ENCODE peak calls at places on chromosomes 1 and 21, in six cellular contexts. B is cardiac muscle cell, R is stomach, Q is transverse colon, I is tibial artery, X is left lung. J is an unnamed sample. For H3K4me1, the result is how much of the 10 kb centered on the place peaks cover.

GRCh38 chr1:32249831-32250525 is 1.1 kb upstream of the LCK start:
- DNase-seq in B (no peak), R (peak), Q (peak), I (no peak), X (no peak), J (no peak)

GRCh38 chr1:160125761-160126160 is 10.2 kb downstream of the ATP1A2 start:
- DNase-seq in B (peak), R (no peak), Q (no peak), I (no peak), X (no peak), J (no peak)

GRCh38 chr21:33587792-33588484 is 546 bp downstream of the DONSON start:
- DNase-seq in B (peak), R (peak), Q (peak), I (peak), X (peak), J (peak)

GRCh38 chr1:161082483-161082882 is 6.9 kb downstream of the NECTIN4 start:
- DNase-seq in B (no peak), R (no peak), Q (no peak), I (no peak), X (no peak), J (no peak)

GRCh38 chr1:169768161-169768560 is 26.5 kb downstream of the METTL18 start:
- DNase-seq in B (no peak), R (no peak), Q (no peak), I (no peak), X (no peak), J (no peak)

GRCh38 chr1:172533511-172534116 is 664 bp downstream of the SUCO start:
- DNase-seq in B (peak), R (peak), Q (no peak), I (peak), X (no peak), J (peak)

GRCh38 chr1:30258471-30258870 is 464.9 kb downstream of the MATN1 start:
- DNase-seq in B (no peak), R (no peak), Q (no peak), I (peak), X (no peak), J (peak)

GRCh38 chr1:109773900-109774485 is 10.3 kb upstream of the EPS8L3 start:
- DNase-seq in B (no peak), R (no peak), Q (peak), I (no peak), X (peak), J (no peak)

GRCh38 chr1:159927211-159927886 is 2.0 kb upstream of the TAGLN2 start:
- DNase-seq in B (no peak), R (no peak), Q (no peak), I (no peak), X (no peak), J (no peak)

GRCh38 chr1:25579241-25579946 is 36.0 kb downstream of the LDLRAP1 start:
- DNase-seq in B (no peak), R (no peak), Q (no peak), I (no peak), X (no peak), J (no peak)

GRCh38 chr21:25329227-25329626 is 278.1 kb downstream of the MRPL39 start:
- DNase-seq in B (peak), R (no peak), Q (no peak), I (no peak), X (no peak), J (no peak)

GRCh38 chr1:217542837-217543236 is 88.1 kb downstream of the GPATCH2 start:
- DNase-seq in B (no peak), R (no peak), Q (no peak), I (no peak), X (no peak), J (no peak)

GRCh38 chr21:45364464-45365185 is 40.3 kb upstream of the COL18A1 start:
- DNase-seq in B (peak), R (no peak), Q (no peak), I (peak), X (peak), J (peak)

GRCh38 chr1:68542586-68542985 is 45.7 kb upstream of the DEPDC1 start:
- DNase-seq in B (peak), R (no peak), Q (no peak), I (no peak), X (no peak), J (no peak)

GRCh38 chr1:115261511-115261910 is 76.5 kb downstream of the NGF start:
- DNase-seq in B (no peak), R (no peak), Q (no peak), I (no peak), X (no peak), J (no peak)

GRCh38 chr1:16205891-16206546 is 6.4 kb downstream of the ARHGEF19 start:
- DNase-seq in B (no peak), R (no peak), Q (no peak), I (no peak), X (peak), J (no peak)

GRCh38 chr1:44294588-44295007 is 60.5 kb downstream of the ERI3 start:
- DNase-seq in B (peak), R (peak), Q (peak), I (peak), X (no peak), J (no peak)

DNA sequence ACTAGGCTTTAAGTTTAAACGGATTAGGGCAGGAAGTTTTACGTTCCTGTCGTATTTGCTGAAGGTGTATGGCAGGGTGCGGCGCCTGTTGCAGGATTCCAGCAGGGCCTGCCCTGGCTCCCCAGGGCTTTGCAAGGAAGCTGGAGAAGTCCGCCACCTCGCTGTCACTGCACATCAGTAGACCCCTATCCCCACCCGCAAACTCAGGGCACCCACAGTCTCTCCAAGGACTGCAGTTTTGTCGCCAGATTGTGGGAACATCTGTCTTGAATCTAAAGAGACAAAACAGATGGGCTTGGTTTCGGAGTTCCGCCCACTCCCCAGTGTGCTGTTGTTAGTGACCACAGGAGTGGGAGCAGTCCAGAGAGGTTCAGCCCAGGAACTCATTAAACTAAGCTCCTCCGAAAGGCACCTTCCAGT is 110.9 kb downstream of the CDC7 start:
- DNase-seq in B (no peak), R (no peak), Q (peak), I (no peak), X (no peak), J (no peak)
- TF ChIP-seq CTCF in B (no peak), R (no peak), Q (no peak), I (no peak), X (no peak), J (no peak)

GRCh38 chr1:181458419-181458818 is 24.9 kb upstream of the CACNA1E start:
- DNase-seq in B (no peak), R (no peak), Q (no peak), I (no peak), X (no peak), J (no peak)
- H3K4me1 ChIP-seq in B (under half), R (under half), Q (under half), I (under half), X (under half), J (under half)

GRCh38 chr1:244283772-244284171 is 167.9 kb downstream of the ADSS2 start:
- DNase-seq in B (no peak), R (no peak), Q (no peak), I (no peak), X (no peak), J (no peak)
- H3K4me3 ChIP-seq in B (no peak), R (no peak), Q (no peak), I (no peak), X (no peak), J (no peak)

DNA sequence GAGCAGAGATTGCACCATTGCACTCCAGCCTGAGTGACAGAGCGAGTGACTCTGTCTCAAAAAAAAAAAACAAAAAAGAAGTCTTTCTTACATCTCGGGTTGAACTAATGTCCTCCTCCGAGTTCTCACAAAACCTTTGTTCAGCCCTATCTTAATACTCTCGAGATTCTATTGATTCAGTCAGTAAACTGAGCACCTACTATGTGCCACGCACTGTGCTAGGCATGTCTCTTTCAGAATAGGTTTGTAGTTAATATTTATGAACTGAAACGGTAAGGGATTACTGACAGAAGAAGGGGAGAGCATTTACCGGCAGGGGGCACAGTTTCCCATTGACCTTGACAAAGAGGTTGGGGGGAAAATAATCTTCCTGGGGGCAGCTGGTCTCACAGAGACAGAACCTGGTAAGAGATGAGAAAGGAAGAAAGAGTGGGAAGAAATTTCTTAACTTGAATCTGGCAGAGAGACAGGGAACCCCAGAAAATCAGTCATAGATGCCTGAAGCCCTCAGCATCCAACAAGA is 3.4 kb downstream of the PIAS3 start:
- DNase-seq in B (no peak), R (no peak), Q (no peak), I (no peak), X (no peak), J (no peak)
- TF ChIP-seq CTCF in B (peak), R (no peak), Q (no peak), I (no peak), X (no peak), J (no peak)

GRCh38 chr1:33336580-33336979 is 15.7 kb upstream of the A3GALT2 start:
- DNase-seq in B (no peak), R (no peak), Q (no peak), I (no peak), X (no peak), J (no peak)
- H3K4me1 ChIP-seq in B (under half), R (half or more), Q (half or more), I (half or more), X (half or more), J (half or more)

GRCh38 chr21:43193651-43194302 is 25.0 kb downstream of the CRYAA start:
- DNase-seq in B (peak), R (no peak), Q (no peak), I (no peak), X (no peak), J (peak)

GRCh38 chr21:43192501-43193081 is 23.8 kb downstream of the CRYAA start:
- DNase-seq in B (no peak), R (no peak), Q (no peak), I (no peak), X (no peak), J (peak)

GRCh38 chr21:43195131-43196021 is 26.6 kb downstream of the CRYAA start:
- DNase-seq in B (peak), R (no peak), Q (no peak), I (no peak), X (no peak), J (no peak)

GRCh38 chr21:43193088-43193650 is 24.4 kb downstream of the CRYAA start:
- DNase-seq in B (no peak), R (no peak), Q (no peak), I (no peak), X (no peak), J (no peak)

DNA sequence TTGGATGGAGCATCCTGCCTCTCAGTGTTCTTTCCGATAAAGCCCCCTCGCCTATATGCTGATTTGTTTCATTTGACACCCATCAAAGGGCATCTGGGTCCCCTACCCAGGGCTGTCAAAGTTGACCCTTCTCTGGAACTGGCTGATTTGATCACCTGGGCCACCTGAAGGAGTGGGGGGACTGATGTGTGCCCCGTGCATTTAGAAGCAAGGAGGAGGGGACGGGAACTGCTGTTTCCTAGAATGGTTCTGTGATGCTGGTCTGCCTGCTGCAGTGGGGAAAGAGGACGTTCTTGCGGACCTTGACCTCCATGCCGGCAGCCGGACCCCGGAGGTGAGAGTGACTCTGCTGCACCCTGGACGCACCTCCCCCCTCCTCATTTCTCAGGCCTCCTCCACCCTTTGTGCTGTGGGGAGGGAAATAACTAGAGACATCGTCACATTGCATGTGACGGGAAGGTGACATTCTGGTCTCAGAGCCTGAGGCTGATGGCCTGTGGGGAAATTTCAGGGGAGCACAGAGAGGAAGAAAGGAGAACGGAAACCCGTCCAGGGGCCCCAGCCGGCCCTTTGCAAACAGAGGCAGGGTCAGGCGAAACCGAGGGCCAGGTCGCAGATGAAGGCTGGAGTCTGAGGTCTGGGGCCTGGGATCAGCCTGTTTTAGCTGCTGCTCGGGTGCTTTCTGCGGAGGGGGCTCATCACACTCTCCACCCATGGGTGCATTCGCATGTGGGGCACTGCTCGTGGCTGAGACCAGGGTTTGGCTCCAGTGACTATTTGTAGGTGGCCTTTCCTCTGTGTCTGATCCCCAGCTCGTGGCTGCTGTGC is 25.7 kb downstream of the CRYAA start:
- DNase-seq in B (no peak), R (no peak), Q (no peak), I (no peak), X (no peak), J (no peak)
- H3K4me3 ChIP-seq in B (no peak), R (no peak), Q (no peak), I (no peak), X (no peak), J (no peak)

DNA sequence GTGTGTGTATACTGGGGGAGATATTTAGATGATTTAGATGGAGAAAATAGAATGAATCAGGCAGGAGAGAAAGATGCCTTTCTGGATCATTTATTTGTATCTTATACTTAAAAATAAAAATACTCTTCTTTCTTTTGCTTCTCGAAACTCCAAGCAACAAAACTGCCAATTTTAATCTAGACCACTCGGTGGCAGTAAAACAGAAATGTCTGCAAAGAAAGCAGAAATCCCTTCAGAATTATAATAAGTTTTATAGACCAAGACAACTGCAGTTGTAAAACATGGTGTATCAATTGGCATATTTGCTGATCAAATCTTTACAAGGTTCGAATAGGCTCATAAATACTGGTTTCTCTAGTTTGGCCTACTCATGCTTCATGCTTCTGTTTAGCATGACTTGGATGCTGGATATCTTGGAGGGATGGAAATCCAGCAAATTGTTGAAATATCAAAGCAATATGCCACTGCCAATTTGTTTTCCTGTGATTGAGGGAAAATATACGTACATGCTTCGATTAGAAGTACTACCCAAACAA is 15.1 kb upstream of the C1orf87 start:
- DNase-seq in B (no peak), R (no peak), Q (no peak), I (no peak), X (no peak), J (no peak)
- TF ChIP-seq CTCF in B (peak), R (no peak), Q (no peak), I (no peak), X (no peak), J (peak)

DNA sequence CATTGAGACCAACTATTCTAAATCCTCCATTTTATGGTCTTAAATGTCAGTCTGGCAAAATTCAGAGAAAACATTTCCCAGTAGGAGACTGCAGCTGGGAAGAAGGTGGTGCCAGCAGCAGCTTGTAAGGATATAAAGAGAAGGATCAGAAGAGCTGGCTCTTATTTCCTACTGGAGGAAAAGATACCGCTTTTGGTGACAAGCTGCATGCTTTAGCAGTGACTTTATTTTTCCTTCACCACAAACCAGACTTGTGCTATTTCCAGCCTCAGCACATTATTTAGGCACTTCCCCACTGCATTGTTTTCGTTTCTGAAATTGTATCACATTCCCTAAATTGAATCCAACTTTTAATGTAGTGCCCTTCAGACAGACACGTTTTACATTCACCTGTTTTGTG is 28.4 kb downstream of the RNF11 start:
- DNase-seq in B (peak), R (no peak), Q (no peak), I (no peak), X (no peak), J (no peak)
- H3K4me1 ChIP-seq in B (under half), R (under half), Q (under half), I (half or more), X (half or more), J (under half)